ENCODE peak calls at places on chromosome 9, in seven cellular contexts. One of them, this sample, is unnamed.

GRCh38 chr9:5425006-5425628 is 12.6 kb downstream of the PLGRKT start:
- DNase-seq in stimulated activated CD4-positive, alpha-beta T cell treated with anti-CD3 and anti-CD28 coated beads, Interleukin-2, amount 100 ng/mL, for 4 hours: no peak
- DNase-seq in T follicular helper cell: no peak
- DNase-seq in A172: peak; percentile 35
- DNase-seq in GDM1: no peak
- DNase-seq in kidney tubule cell: peak; percentile 50
- DNase-seq in keratinocyte: no peak
- DNase-seq in this sample: no peak

GRCh38 chr9:112378441-112379176 is 1.3 kb upstream of the HSDL2 start:
- DNase-seq in kidney tubule cell: peak; percentile 68
- DNase-seq in T follicular helper cell: no peak
- DNase-seq in GDM1: no peak
- DNase-seq in stimulated activated CD4-positive, alpha-beta T cell treated with anti-CD3 and anti-CD28 coated beads, Interleukin-2, amount 100 ng/mL, for 4 hours: no peak
- DNase-seq in A172: no peak
- DNase-seq in keratinocyte: no peak
- DNase-seq in this sample: no peak

GRCh38 chr9:132638240-132638639 is 31.5 kb downstream of the DDX31 start:
- DNase-seq in A172: no peak
- DNase-seq in stimulated activated CD4-positive, alpha-beta T cell treated with anti-CD3 and anti-CD28 coated beads, Interleukin-2, amount 100 ng/mL, for 4 hours: no peak
- DNase-seq in keratinocyte: no peak
- DNase-seq in kidney tubule cell: no peak
- DNase-seq in GDM1: no peak
- DNase-seq in T follicular helper cell: no peak
- DNase-seq in this sample: no peak

GRCh38 chr9:113597390-113598241 is 134.1 kb downstream of the RGS3 start:
- DNase-seq in keratinocyte: no peak
- DNase-seq in kidney tubule cell: no peak
- DNase-seq in stimulated activated CD4-positive, alpha-beta T cell treated with anti-CD3 and anti-CD28 coated beads, Interleukin-2, amount 100 ng/mL, for 4 hours: no peak
- DNase-seq in T follicular helper cell: no peak
- DNase-seq in A172: no peak
- DNase-seq in GDM1: no peak
- DNase-seq in this sample: no peak

GRCh38 chr9:136614372-136614922 is 48.3 kb upstream of the EGFL7 start:
- DNase-seq in keratinocyte: no peak
- DNase-seq in A172: peak; percentile 97
- DNase-seq in stimulated activated CD4-positive, alpha-beta T cell treated with anti-CD3 and anti-CD28 coated beads, Interleukin-2, amount 100 ng/mL, for 4 hours: no peak
- DNase-seq in GDM1: no peak
- DNase-seq in T follicular helper cell: no peak
- DNase-seq in kidney tubule cell: no peak
- DNase-seq in this sample: no peak

GRCh38 chr9:115132648-115133047 is 14.7 kb upstream of the TNC start:
- DNase-seq in stimulated activated CD4-positive, alpha-beta T cell treated with anti-CD3 and anti-CD28 coated beads, Interleukin-2, amount 100 ng/mL, for 4 hours: no peak
- DNase-seq in kidney tubule cell: peak; percentile 84
- DNase-seq in GDM1: no peak
- DNase-seq in T follicular helper cell: no peak
- DNase-seq in A172: no peak
- DNase-seq in keratinocyte: no peak
- DNase-seq in this sample: no peak

GRCh38 chr9:99358668-99359067 is 136.6 kb downstream of the SEC61B start:
- DNase-seq in T follicular helper cell: no peak
- DNase-seq in keratinocyte: no peak
- DNase-seq in GDM1: no peak
- DNase-seq in kidney tubule cell: no peak
- DNase-seq in stimulated activated CD4-positive, alpha-beta T cell treated with anti-CD3 and anti-CD28 coated beads, Interleukin-2, amount 100 ng/mL, for 4 hours: no peak
- DNase-seq in A172: no peak
- DNase-seq in this sample: no peak

GRCh38 chr9:20604561-20604960 is 17.7 kb downstream of the MLLT3 start:
- DNase-seq in stimulated activated CD4-positive, alpha-beta T cell treated with anti-CD3 and anti-CD28 coated beads, Interleukin-2, amount 100 ng/mL, for 4 hours: no peak
- DNase-seq in GDM1: peak; percentile 8
- DNase-seq in keratinocyte: no peak
- DNase-seq in A172: no peak
- DNase-seq in T follicular helper cell: no peak
- DNase-seq in kidney tubule cell: peak; percentile 45
- DNase-seq in this sample: no peak

GRCh38 chr9:76292658-76293057 is 101.6 kb downstream of the RFK start:
- DNase-seq in A172: no peak
- DNase-seq in GDM1: no peak
- DNase-seq in T follicular helper cell: no peak
- DNase-seq in kidney tubule cell: no peak
- DNase-seq in stimulated activated CD4-positive, alpha-beta T cell treated with anti-CD3 and anti-CD28 coated beads, Interleukin-2, amount 100 ng/mL, for 4 hours: no peak
- DNase-seq in keratinocyte: no peak
- DNase-seq in this sample: no peak

GRCh38 chr9:113955076-113955752 is 79.1 kb downstream of the ZNF618 start:
- DNase-seq in kidney tubule cell: peak; percentile 50
- DNase-seq in A172: peak; percentile 20
- DNase-seq in GDM1: no peak
- DNase-seq in keratinocyte: no peak
- DNase-seq in T follicular helper cell: no peak
- DNase-seq in stimulated activated CD4-positive, alpha-beta T cell treated with anti-CD3 and anti-CD28 coated beads, Interleukin-2, amount 100 ng/mL, for 4 hours: no peak
- DNase-seq in this sample: no peak

GRCh38 chr9:108759835-108760234 is 96.0 kb downstream of the ACTL7B start:
- DNase-seq in keratinocyte: no peak
- DNase-seq in kidney tubule cell: no peak
- DNase-seq in stimulated activated CD4-positive, alpha-beta T cell treated with anti-CD3 and anti-CD28 coated beads, Interleukin-2, amount 100 ng/mL, for 4 hours: no peak
- DNase-seq in A172: no peak
- DNase-seq in T follicular helper cell: no peak
- DNase-seq in GDM1: no peak
- DNase-seq in this sample: no peak

GRCh38 chr9:114017741-114018715 is 60.1 kb downstream of the AMBP start:
- DNase-seq in GDM1: no peak
- DNase-seq in kidney tubule cell: no peak
- DNase-seq in keratinocyte: no peak
- DNase-seq in stimulated activated CD4-positive, alpha-beta T cell treated with anti-CD3 and anti-CD28 coated beads, Interleukin-2, amount 100 ng/mL, for 4 hours: no peak
- DNase-seq in A172: no peak
- DNase-seq in T follicular helper cell: no peak
- DNase-seq in this sample: no peak

GRCh38 chr9:5354184-5354583 is 14.5 kb upstream of the RLN1 start:
- DNase-seq in A172: no peak
- DNase-seq in kidney tubule cell: no peak
- DNase-seq in T follicular helper cell: no peak
- DNase-seq in keratinocyte: no peak
- DNase-seq in stimulated activated CD4-positive, alpha-beta T cell treated with anti-CD3 and anti-CD28 coated beads, Interleukin-2, amount 100 ng/mL, for 4 hours: no peak
- DNase-seq in GDM1: no peak
- DNase-seq in this sample: no peak